ENCODE peak calls at places on chromosomes 12 and 14, in four cellular contexts. One of them, this sample, is unnamed.
A peak's percentile ranks its signal among the peaks of the same experiment; 100 is the strongest.

GRCh38 chr14:50399251-50400032 is 2.8 kb upstream of the CDKL1 start:
- DNase-seq in CD8-positive, alpha-beta T cell: no peak
- DNase-seq in left lung: no peak
- DNase-seq in heart right ventricle: no peak
- DNase-seq in this sample: peak; percentile 53

GRCh38 chr12:96719671-96720362 is 187.2 kb upstream of the NEDD1 start:
- DNase-seq in CD8-positive, alpha-beta T cell: no peak
- DNase-seq in left lung: no peak
- DNase-seq in heart right ventricle: no peak
- DNase-seq in this sample: no peak

GRCh38 chr12:116276433-116277216 is 868 bp downstream of the MED13L start:
- DNase-seq in CD8-positive, alpha-beta T cell: peak; percentile 54
- DNase-seq in left lung: peak; percentile 95
- DNase-seq in heart right ventricle: peak; percentile 71
- DNase-seq in this sample: peak; percentile 87

GRCh38 chr12:116222358-116222757 is 55.1 kb downstream of the MED13L start:
- DNase-seq in CD8-positive, alpha-beta T cell: no peak
- DNase-seq in left lung: no peak
- DNase-seq in heart right ventricle: peak; percentile 89
- DNase-seq in this sample: no peak

GRCh38 chr12:5096241-5096880 is 52.7 kb downstream of the KCNA5 start:
- DNase-seq in CD8-positive, alpha-beta T cell: no peak
- DNase-seq in left lung: no peak
- DNase-seq in heart right ventricle: no peak
- DNase-seq in this sample: no peak

GRCh38 chr12:94760786-94761185 is 110.4 kb upstream of the TMCC3 start:
- DNase-seq in CD8-positive, alpha-beta T cell: no peak
- DNase-seq in left lung: no peak
- DNase-seq in heart right ventricle: no peak
- DNase-seq in this sample: no peak

GRCh38 chr14:100076133-100076532 is 10.9 kb downstream of the EVL start:
- DNase-seq in CD8-positive, alpha-beta T cell: no peak
- DNase-seq in left lung: no peak
- DNase-seq in heart right ventricle: no peak
- DNase-seq in this sample: no peak

GRCh38 chr12:88578274-88578673 is 2.0 kb downstream of the KITLG start:
- DNase-seq in CD8-positive, alpha-beta T cell: no peak
- DNase-seq in left lung: no peak
- DNase-seq in heart right ventricle: no peak
- DNase-seq in this sample: no peak

GRCh38 chr12:57143454-57143853 is 4.0 kb downstream of the LRP1-AS start:
- DNase-seq in CD8-positive, alpha-beta T cell: no peak
- DNase-seq in left lung: no peak
- DNase-seq in heart right ventricle: no peak
- DNase-seq in this sample: no peak

GRCh38 chr12:62799126-62799736 is 135.7 kb downstream of the PPM1H start:
- DNase-seq in CD8-positive, alpha-beta T cell: peak; percentile 30
- DNase-seq in left lung: no peak
- DNase-seq in heart right ventricle: peak; percentile 72
- DNase-seq in this sample: no peak

GRCh38 chr14:60648169-60648933 is 926 bp downstream of the SIX1 start:
- DNase-seq in CD8-positive, alpha-beta T cell: no peak
- DNase-seq in left lung: peak; percentile 67
- DNase-seq in heart right ventricle: no peak
- DNase-seq in this sample: no peak

GRCh38 chr12:47808574-47809380 is 10.9 kb downstream of the HDAC7 start:
- DNase-seq in CD8-positive, alpha-beta T cell: peak; percentile 35
- DNase-seq in left lung: peak; percentile 87
- DNase-seq in heart right ventricle: no peak
- DNase-seq in this sample: no peak

GRCh38 chr14:92523752-92524151 is 10.2 kb downstream of the RIN3 start:
- DNase-seq in CD8-positive, alpha-beta T cell: no peak
- DNase-seq in left lung: no peak
- DNase-seq in heart right ventricle: no peak
- DNase-seq in this sample: no peak
- H3K4me1 ChIP-seq in CD8-positive, alpha-beta T cell: peaks cover 59% of the 10 kb centered on the region
- H3K4me1 ChIP-seq in left lung: peaks cover 2% of the 10 kb centered on the region
- H3K4me1 ChIP-seq in heart right ventricle: peaks cover 20% of the 10 kb centered on the region
- H3K4me1 ChIP-seq in this sample: peaks cover 2% of the 10 kb centered on the region

DNA sequence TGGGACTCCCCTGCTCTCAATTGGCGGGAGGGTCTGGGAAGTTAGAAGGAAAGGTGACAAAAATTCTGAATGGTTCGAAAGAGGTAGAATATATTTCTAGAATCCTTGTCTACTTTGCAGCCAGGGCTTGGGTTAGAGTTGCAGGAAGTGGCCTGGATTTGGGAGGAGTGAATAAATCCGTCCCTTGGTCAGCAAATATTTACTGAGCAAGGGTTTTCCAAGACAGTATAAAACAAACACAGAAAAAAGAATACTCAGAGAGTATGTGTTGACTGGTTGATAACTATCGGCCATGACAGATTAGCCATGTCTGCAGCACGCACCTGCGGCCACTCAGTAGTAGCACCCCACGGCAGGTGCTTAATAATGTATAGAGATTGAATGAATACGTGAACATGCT is 3.5 kb downstream of the LAG3 start:
- DNase-seq in CD8-positive, alpha-beta T cell: no peak
- DNase-seq in left lung: no peak
- DNase-seq in heart right ventricle: no peak
- DNase-seq in this sample: no peak
- H3K36me3 ChIP-seq in CD8-positive, alpha-beta T cell: no peaks in the 10 kb centered on the region
- H3K36me3 ChIP-seq in left lung: peaks cover 9% of the 10 kb centered on the region
- H3K36me3 ChIP-seq in heart right ventricle: no peaks in the 10 kb centered on the region
- H3K36me3 ChIP-seq in this sample: no peaks in the 10 kb centered on the region

DNA sequence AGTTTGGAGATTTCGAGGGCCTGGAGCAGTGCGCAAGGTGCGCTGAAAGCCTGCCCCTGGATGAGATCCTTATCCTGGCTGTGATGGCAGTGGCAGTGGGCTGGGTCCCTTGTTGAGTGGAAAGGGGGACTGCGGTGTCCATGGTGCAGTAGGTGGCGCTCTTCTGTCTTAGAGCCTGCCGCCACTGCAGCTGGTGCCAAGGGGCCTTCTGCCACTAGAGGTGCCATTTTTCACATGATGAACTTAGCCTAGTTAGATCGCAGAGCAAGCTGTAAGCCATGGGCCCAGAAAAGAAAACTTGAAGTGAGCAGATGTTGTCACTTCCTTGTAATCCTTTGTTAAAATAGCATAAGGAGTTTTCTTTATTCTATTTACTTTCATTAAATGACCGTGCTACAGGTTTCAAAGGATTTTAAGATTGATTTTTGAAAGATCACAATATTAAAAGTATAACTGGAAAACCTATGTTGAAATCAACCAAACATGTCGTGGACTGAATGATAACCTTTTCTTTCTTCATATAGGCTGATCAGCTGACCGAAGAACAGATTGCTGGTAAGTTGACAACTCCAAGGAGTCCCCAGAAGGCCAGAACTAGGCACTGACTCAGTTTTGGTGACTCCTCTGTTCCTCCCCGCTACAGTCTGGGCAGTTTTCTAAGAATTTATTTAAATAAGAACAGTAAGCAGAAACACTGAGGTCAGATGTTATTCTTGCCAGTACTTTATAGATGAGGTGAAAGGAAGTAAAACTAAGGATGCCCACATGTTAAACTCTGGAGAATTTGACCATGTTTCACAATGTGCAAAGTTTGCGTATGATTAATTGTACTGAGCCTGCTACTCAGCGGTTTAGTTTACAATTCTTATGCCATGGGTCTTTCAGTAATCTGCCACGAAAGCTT is 3.0 kb downstream of the CALM1 start:
- DNase-seq in CD8-positive, alpha-beta T cell: peak; percentile 73
- DNase-seq in left lung: peak; percentile 92
- DNase-seq in heart right ventricle: peak; percentile 93
- DNase-seq in this sample: peak; percentile 94
- H3K4me1 ChIP-seq in CD8-positive, alpha-beta T cell: peaks cover 56% of the 10 kb centered on the region
- H3K4me1 ChIP-seq in left lung: peaks cover 25% of the 10 kb centered on the region
- H3K4me1 ChIP-seq in heart right ventricle: peaks cover 59% of the 10 kb centered on the region
- H3K4me1 ChIP-seq in this sample: no peaks in the 10 kb centered on the region

DNA sequence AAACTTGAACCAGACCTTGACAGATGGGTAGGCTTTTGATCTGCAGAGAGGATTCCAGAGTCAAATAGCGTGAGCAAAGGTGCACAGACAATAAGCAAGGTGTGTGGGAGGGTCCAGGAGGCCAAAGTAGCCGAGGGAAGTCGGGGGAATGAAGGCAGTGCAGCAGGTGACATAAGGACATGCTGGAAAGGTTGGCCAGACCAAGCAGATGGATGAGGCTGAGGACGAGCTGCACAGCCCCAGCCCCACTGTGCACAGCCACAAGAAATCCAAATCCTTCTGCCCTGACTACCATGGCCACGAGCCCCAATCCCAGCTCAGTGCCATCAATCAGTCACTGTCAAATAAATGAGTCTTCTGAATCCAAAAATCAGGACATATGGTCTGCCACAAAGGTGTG is 5.4 kb downstream of the TTC7B start:
- DNase-seq in CD8-positive, alpha-beta T cell: no peak
- DNase-seq in left lung: no peak
- DNase-seq in heart right ventricle: no peak
- DNase-seq in this sample: no peak
- H3K36me3 ChIP-seq in CD8-positive, alpha-beta T cell: no peaks in the 10 kb centered on the region
- H3K36me3 ChIP-seq in left lung: no peaks in the 10 kb centered on the region
- H3K36me3 ChIP-seq in heart right ventricle: no peaks in the 10 kb centered on the region
- H3K36me3 ChIP-seq in this sample: no peaks in the 10 kb centered on the region

DNA sequence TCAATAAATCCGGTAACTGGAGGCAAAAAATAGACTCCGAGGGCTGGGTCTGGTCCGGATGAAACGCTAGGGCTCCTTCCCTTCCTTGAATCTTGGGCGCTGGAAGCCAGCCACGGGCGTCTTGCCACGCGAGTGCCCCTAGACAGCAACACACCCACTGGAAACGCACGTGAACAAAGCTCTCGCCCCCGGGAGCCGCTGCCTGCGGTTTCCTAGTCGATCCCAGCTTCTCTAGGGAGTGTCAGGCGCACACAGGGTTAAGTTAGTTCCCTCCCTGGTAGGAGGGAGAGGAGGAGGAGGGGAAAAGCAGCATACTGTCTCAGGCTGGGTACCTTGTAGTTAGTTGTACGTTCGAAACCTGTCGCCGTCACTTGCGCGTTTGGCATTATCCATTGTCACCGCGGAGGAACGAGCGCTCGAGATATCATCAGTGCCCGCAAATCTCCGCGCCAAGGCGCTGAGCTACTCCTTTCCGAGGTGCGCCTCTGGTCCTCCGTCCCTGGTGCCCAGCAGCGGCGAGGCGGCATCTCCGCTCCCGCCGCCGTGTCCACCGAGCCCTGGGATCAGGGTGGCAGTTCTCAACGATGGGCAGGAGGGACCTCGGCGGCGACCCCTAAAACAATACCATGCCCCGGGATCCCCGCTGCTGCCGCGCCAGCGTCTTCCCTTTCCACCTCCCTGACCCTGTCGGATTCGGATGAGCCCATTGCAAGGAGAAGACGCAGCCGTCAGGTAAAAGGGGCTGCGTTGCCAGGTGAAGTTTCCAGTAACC is at the start of gene FLRT2:
- DNase-seq in CD8-positive, alpha-beta T cell: no peak
- DNase-seq in left lung: peak; percentile 79
- DNase-seq in heart right ventricle: peak; percentile 42
- DNase-seq in this sample: peak; percentile 85
- H3K4me1 ChIP-seq in CD8-positive, alpha-beta T cell: no peaks in the 10 kb centered on the region
- H3K4me1 ChIP-seq in left lung: peaks cover 7% of the 10 kb centered on the region
- H3K4me1 ChIP-seq in heart right ventricle: peaks cover 46% of the 10 kb centered on the region
- H3K4me1 ChIP-seq in this sample: no peaks in the 10 kb centered on the region

DNA sequence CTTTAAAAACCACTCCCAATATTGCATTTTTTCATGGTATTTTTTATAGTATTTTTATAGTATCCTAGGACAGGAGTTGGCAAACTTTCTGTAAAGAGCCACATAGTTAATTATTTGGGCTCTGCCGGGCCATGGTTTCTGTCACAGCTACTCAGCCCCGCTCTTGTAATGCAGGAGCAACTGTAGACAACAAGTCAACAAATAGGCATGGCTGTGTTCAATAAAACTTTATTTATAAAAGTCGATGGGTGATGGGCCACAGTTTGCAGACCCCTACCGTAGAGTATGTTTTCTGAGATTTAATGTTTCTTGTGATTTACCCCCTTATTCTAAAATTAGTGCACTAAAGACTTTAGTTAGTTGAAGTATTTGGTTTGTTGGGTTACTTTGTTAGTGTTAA is 25.5 kb downstream of the MDM2 start:
- DNase-seq in CD8-positive, alpha-beta T cell: no peak
- DNase-seq in left lung: no peak
- DNase-seq in heart right ventricle: no peak
- DNase-seq in this sample: no peak
- H3K36me3 ChIP-seq in CD8-positive, alpha-beta T cell: peaks cover 29% of the 10 kb centered on the region
- H3K36me3 ChIP-seq in left lung: peaks cover 94% of the 10 kb centered on the region
- H3K36me3 ChIP-seq in heart right ventricle: no peaks in the 10 kb centered on the region
- H3K36me3 ChIP-seq in this sample: peaks cover 8% of the 10 kb centered on the region

GRCh38 chr12:68451261-68452091 is 119.3 kb upstream of the MDM1 start:
- DNase-seq in CD8-positive, alpha-beta T cell: no peak
- DNase-seq in left lung: no peak
- DNase-seq in heart right ventricle: peak; percentile 19
- DNase-seq in this sample: no peak
- H3K4me1 ChIP-seq in CD8-positive, alpha-beta T cell: peaks cover 76% of the 10 kb centered on the region
- H3K4me1 ChIP-seq in left lung: peaks cover 20% of the 10 kb centered on the region
- H3K4me1 ChIP-seq in heart right ventricle: peaks cover 51% of the 10 kb centered on the region
- H3K4me1 ChIP-seq in this sample: no peaks in the 10 kb centered on the region